ENCODE peak calls at places on chromosomes 6 and 20, in seven cellular contexts. One of them, this sample, is unnamed.

GRCh38 chr20:60107621-60108020 is 149.4 kb downstream of the CDH26 start:
- DNase-seq in transverse colon: no peak
- DNase-seq in upper lobe of left lung: no peak
- DNase-seq in GM12878: no peak
- DNase-seq in SK-N-SH: no peak
- DNase-seq in A549: no peak
- DNase-seq in K562: peak
- DNase-seq in this sample: no peak

GRCh38 chr6:152386131-152386530 is 251.0 kb downstream of the SYNE1 start:
- DNase-seq in A549: no peak
- DNase-seq in K562: no peak
- DNase-seq in GM12878: no peak
- DNase-seq in upper lobe of left lung: no peak
- DNase-seq in transverse colon: no peak
- DNase-seq in SK-N-SH: no peak
- DNase-seq in this sample: no peak

GRCh38 chr6:167827062-167827587 is 414 bp downstream of the AFDN start:
- DNase-seq in K562: peak
- DNase-seq in A549: no peak
- DNase-seq in GM12878: no peak
- DNase-seq in transverse colon: peak
- DNase-seq in SK-N-SH: peak
- DNase-seq in upper lobe of left lung: no peak
- DNase-seq in this sample: no peak

GRCh38 chr6:160005861-160006540 is 37.1 kb downstream of the IGF2R start:
- DNase-seq in GM12878: no peak
- DNase-seq in upper lobe of left lung: no peak
- DNase-seq in transverse colon: no peak
- DNase-seq in A549: no peak
- DNase-seq in K562: no peak
- DNase-seq in SK-N-SH: peak
- DNase-seq in this sample: no peak

GRCh38 chr6:123604067-123604466 is 32.7 kb downstream of the TRDN start:
- DNase-seq in SK-N-SH: no peak
- DNase-seq in K562: no peak
- DNase-seq in transverse colon: no peak
- DNase-seq in A549: no peak
- DNase-seq in upper lobe of left lung: no peak
- DNase-seq in GM12878: no peak
- DNase-seq in this sample: no peak

GRCh38 chr20:1618954-1619550 is 757 bp downstream of the SIRPB1 start:
- DNase-seq in SK-N-SH: no peak
- DNase-seq in K562: peak
- DNase-seq in GM12878: no peak
- DNase-seq in upper lobe of left lung: no peak
- DNase-seq in A549: no peak
- DNase-seq in transverse colon: no peak
- DNase-seq in this sample: peak

GRCh38 chr20:38805958-38806854 is 709 bp downstream of the PPP1R16B start:
- DNase-seq in transverse colon: peak
- DNase-seq in GM12878: no peak
- DNase-seq in SK-N-SH: peak
- DNase-seq in A549: no peak
- DNase-seq in upper lobe of left lung: no peak
- DNase-seq in K562: peak
- DNase-seq in this sample: no peak

GRCh38 chr6:125612400-125612846 is 137.0 kb upstream of the HEY2 start:
- DNase-seq in transverse colon: no peak
- DNase-seq in K562: no peak
- DNase-seq in SK-N-SH: no peak
- DNase-seq in A549: no peak
- DNase-seq in GM12878: no peak
- DNase-seq in upper lobe of left lung: no peak
- DNase-seq in this sample: no peak

GRCh38 chr6:2739335-2739734 is 11.4 kb downstream of the MYLK4 start:
- DNase-seq in upper lobe of left lung: no peak
- DNase-seq in K562: peak
- DNase-seq in transverse colon: no peak
- DNase-seq in GM12878: no peak
- DNase-seq in A549: no peak
- DNase-seq in SK-N-SH: no peak
- DNase-seq in this sample: no peak

GRCh38 chr20:33466303-33466646 is 22.7 kb upstream of the SNTA1 start:
- DNase-seq in A549: no peak
- DNase-seq in GM12878: no peak
- DNase-seq in transverse colon: no peak
- DNase-seq in upper lobe of left lung: no peak
- DNase-seq in K562: no peak
- DNase-seq in SK-N-SH: no peak
- DNase-seq in this sample: no peak

GRCh38 chr6:30735668-30736314 is 6.7 kb downstream of the FLOT1 start:
- DNase-seq in GM12878: peak
- DNase-seq in upper lobe of left lung: no peak
- DNase-seq in K562: no peak
- DNase-seq in SK-N-SH: no peak
- DNase-seq in transverse colon: no peak
- DNase-seq in A549: no peak
- DNase-seq in this sample: no peak

GRCh38 chr6:21109421-21110178 is 484.0 kb upstream of the SOX4 start:
- DNase-seq in transverse colon: no peak
- DNase-seq in GM12878: peak
- DNase-seq in upper lobe of left lung: no peak
- DNase-seq in A549: peak
- DNase-seq in K562: no peak
- DNase-seq in SK-N-SH: no peak
- DNase-seq in this sample: no peak

GRCh38 chr6:146289816-146290588 is 253.6 kb upstream of the RAB32 start:
- DNase-seq in K562: no peak
- DNase-seq in A549: no peak
- DNase-seq in SK-N-SH: no peak
- DNase-seq in upper lobe of left lung: peak
- DNase-seq in transverse colon: no peak
- DNase-seq in GM12878: no peak
- DNase-seq in this sample: no peak

GRCh38 chr20:7308163-7308562 is 540.7 kb downstream of the BMP2 start:
- DNase-seq in SK-N-SH: no peak
- DNase-seq in K562: no peak
- DNase-seq in A549: no peak
- DNase-seq in upper lobe of left lung: no peak
- DNase-seq in transverse colon: no peak
- DNase-seq in GM12878: no peak
- DNase-seq in this sample: no peak

GRCh38 chr20:62957136-62958117 is 4.9 kb downstream of the SLC17A9 start:
- DNase-seq in K562: no peak
- DNase-seq in GM12878: no peak
- DNase-seq in A549: no peak
- DNase-seq in transverse colon: no peak
- DNase-seq in SK-N-SH: peak
- DNase-seq in upper lobe of left lung: no peak
- DNase-seq in this sample: no peak

GRCh38 chr6:16511048-16511660 is 250.1 kb downstream of the ATXN1 start:
- DNase-seq in A549: peak
- DNase-seq in GM12878: no peak
- DNase-seq in transverse colon: no peak
- DNase-seq in SK-N-SH: peak
- DNase-seq in upper lobe of left lung: no peak
- DNase-seq in K562: peak
- DNase-seq in this sample: no peak

GRCh38 chr6:129104560-129104959 is 221.6 kb downstream of the LAMA2 start:
- DNase-seq in SK-N-SH: no peak
- DNase-seq in upper lobe of left lung: no peak
- DNase-seq in K562: no peak
- DNase-seq in GM12878: no peak
- DNase-seq in A549: no peak
- DNase-seq in transverse colon: no peak
- DNase-seq in this sample: no peak

GRCh38 chr20:44180814-44181213 is 6.2 kb downstream of the JPH2 start:
- DNase-seq in upper lobe of left lung: no peak
- DNase-seq in SK-N-SH: no peak
- DNase-seq in GM12878: no peak
- DNase-seq in A549: no peak
- DNase-seq in K562: no peak
- DNase-seq in transverse colon: peak
- DNase-seq in this sample: no peak

GRCh38 chr6:107637914-107638313 is 148.0 kb downstream of the SOBP start:
- DNase-seq in GM12878: no peak
- DNase-seq in K562: no peak
- DNase-seq in A549: no peak
- DNase-seq in upper lobe of left lung: no peak
- DNase-seq in transverse colon: no peak
- DNase-seq in SK-N-SH: no peak
- DNase-seq in this sample: no peak

GRCh38 chr6:4647414-4648365 is 128.5 kb upstream of the CDYL start:
- DNase-seq in transverse colon: peak
- DNase-seq in A549: peak
- DNase-seq in upper lobe of left lung: peak
- DNase-seq in SK-N-SH: peak
- DNase-seq in K562: peak
- DNase-seq in GM12878: no peak
- DNase-seq in this sample: peak
- TF ChIP-seq EP300 in transverse colon: no peak
- TF ChIP-seq EP300 in A549: no peak
- TF ChIP-seq EP300 in upper lobe of left lung: no peak
- TF ChIP-seq EP300 in SK-N-SH: no peak
- TF ChIP-seq EP300 in K562: peak
- TF ChIP-seq EP300 in GM12878: no peak
- TF ChIP-seq EP300 in this sample: no peak

GRCh38 chr6:166772518-166772917 is 145.5 kb upstream of the RPS6KA2 start:
- DNase-seq in K562: no peak
- DNase-seq in A549: no peak
- DNase-seq in GM12878: no peak
- DNase-seq in transverse colon: no peak
- DNase-seq in upper lobe of left lung: no peak
- DNase-seq in SK-N-SH: no peak
- DNase-seq in this sample: no peak
- TF ChIP-seq CTCF in K562: peak
- TF ChIP-seq CTCF in A549: peak
- TF ChIP-seq CTCF in GM12878: no peak
- TF ChIP-seq CTCF in transverse colon: no peak
- TF ChIP-seq CTCF in upper lobe of left lung: no peak
- TF ChIP-seq CTCF in SK-N-SH: peak
- TF ChIP-seq CTCF in this sample: no peak

DNA sequence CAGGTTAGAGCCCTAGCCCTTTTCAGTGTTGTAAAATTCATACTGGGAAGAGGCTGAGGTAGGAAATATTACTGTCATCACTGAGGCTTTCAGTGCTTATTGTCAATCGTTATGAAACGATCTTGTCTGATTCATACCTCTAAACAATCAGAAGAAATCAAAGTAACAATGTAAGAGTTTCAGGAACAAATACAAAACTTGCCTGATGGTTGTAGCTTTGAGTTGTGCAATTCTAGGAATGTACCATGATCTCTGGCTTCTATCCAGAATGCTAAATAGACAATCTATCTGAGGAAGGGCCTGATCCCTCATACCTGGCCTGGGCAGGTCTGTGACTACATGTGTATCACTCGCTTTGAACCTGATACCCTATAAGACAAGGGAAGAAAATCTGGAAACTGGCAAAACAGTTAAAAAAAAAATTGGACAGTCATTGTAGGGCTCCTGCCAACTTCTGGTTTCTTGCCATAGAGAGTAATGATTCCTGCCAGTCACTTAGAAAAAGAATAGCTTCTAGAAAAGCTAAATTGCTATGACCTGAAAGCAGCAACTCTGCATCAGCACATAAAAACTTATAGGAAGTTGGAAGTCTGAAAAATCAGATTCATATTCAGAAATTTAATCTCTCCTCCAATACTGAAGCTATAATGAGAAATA is 234.7 kb downstream of the BTBD9 start:
- DNase-seq in upper lobe of left lung: no peak
- DNase-seq in GM12878: no peak
- DNase-seq in A549: no peak
- DNase-seq in K562: no peak
- DNase-seq in SK-N-SH: no peak
- DNase-seq in transverse colon: no peak
- DNase-seq in this sample: no peak
- TF ChIP-seq EP300 in upper lobe of left lung: no peak
- TF ChIP-seq EP300 in GM12878: no peak
- TF ChIP-seq EP300 in A549: no peak
- TF ChIP-seq EP300 in K562: no peak
- TF ChIP-seq EP300 in SK-N-SH: no peak
- TF ChIP-seq EP300 in transverse colon: no peak
- TF ChIP-seq EP300 in this sample: no peak

GRCh38 chr6:28895131-28895812 is 28.5 kb downstream of the TRIM27 start:
- DNase-seq in A549: peak
- DNase-seq in transverse colon: peak
- DNase-seq in K562: peak
- DNase-seq in upper lobe of left lung: peak
- DNase-seq in SK-N-SH: peak
- DNase-seq in GM12878: peak
- DNase-seq in this sample: peak

GRCh38 chr6:28893172-28893799 is 30.5 kb downstream of the TRIM27 start:
- DNase-seq in SK-N-SH: no peak
- DNase-seq in K562: no peak
- DNase-seq in transverse colon: no peak
- DNase-seq in upper lobe of left lung: no peak
- DNase-seq in GM12878: no peak
- DNase-seq in A549: no peak
- DNase-seq in this sample: no peak

GRCh38 chr6:28900577-28901266 is 23.1 kb downstream of the TRIM27 start:
- DNase-seq in GM12878: no peak
- DNase-seq in K562: no peak
- DNase-seq in transverse colon: no peak
- DNase-seq in A549: no peak
- DNase-seq in SK-N-SH: no peak
- DNase-seq in upper lobe of left lung: no peak
- DNase-seq in this sample: no peak

GRCh38 chr6:28898710-28898965 is 25.1 kb downstream of the TRIM27 start:
- DNase-seq in upper lobe of left lung: no peak
- DNase-seq in K562: no peak
- DNase-seq in transverse colon: no peak
- DNase-seq in SK-N-SH: no peak
- DNase-seq in A549: no peak
- DNase-seq in GM12878: no peak
- DNase-seq in this sample: no peak

DNA sequence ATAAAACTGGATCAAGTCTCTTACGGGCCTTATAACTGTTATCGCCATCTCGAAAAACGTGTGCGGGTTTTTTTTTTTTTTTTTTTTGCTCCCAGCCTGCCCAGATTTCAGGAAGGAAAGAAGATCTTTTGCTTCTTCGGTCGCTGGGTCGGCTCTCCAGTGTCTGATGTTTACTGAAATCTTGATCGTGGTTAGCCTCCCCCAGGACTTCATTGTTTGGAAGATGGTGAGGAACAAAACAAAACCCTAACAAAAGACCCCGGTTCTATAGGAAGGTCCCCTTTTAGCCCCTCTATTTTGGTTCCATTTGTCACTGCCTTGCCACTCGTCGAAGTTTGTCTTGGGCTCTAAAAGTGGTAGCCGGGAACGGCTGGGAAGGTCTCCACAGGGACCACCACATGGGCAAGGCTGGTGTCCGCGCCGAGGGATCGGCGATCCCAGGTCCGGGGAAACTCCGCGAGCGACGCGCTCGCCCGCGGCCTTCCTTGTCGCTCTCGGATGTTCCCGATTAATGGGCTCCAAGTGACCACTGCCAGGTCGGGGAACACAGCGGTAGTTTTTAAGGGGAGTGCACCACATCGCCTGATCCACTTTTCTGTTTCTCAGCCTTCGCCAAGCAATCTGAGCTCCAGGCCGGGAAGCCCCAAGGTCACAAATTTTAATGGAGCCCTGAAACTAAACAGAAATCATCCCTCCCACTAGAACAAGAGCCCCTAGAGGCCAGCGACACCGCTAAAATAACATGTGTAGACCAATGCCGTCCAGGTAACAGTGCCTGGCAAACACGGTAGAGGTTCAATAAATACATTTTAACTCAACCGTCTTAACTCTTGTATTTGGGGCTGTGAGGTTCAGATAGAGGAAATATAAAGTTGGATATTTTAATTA is 27.0 kb downstream of the TRIM27 start:
- DNase-seq in transverse colon: peak
- DNase-seq in upper lobe of left lung: peak
- DNase-seq in K562: peak
- DNase-seq in A549: peak
- DNase-seq in GM12878: no peak
- DNase-seq in SK-N-SH: peak
- DNase-seq in this sample: no peak
- TF ChIP-seq CTCF in transverse colon: no peak
- TF ChIP-seq CTCF in upper lobe of left lung: peak
- TF ChIP-seq CTCF in K562: peak
- TF ChIP-seq CTCF in A549: peak
- TF ChIP-seq CTCF in GM12878: peak
- TF ChIP-seq CTCF in SK-N-SH: peak
- TF ChIP-seq CTCF in this sample: peak